ENCODE peak calls at places on chromosome 14, in seven cellular contexts. V is foreskin keratinocyte; W is fibroblast of pulmonary artery; I is neural crest cell; C is activated T-cell treated with anti-CD3 and anti-CD28 coated beads, Interleukin-2, amount 50 U/mL, for 72 hours; X is NCI-H82; M is stimulated activated CD8-positive, alpha-beta memory T cell treated with anti-CD3 and anti-CD28 coated beads, Interleukin-4, amount 100 ng/mL, for 24 hours. O is an unnamed sample.

GRCh38 chr14:24088095-24088494 is 6.0 kb upstream of the PCK2 start:
- DNase-seq in M (no peak), I (no peak), X (no peak), V (no peak), W (no peak), C (no peak), O (no peak)

GRCh38 chr14:70436867-70437266 is 15.1 kb upstream of the ADAM21 start:
- DNase-seq in W (no peak), C (no peak), X (no peak), V (no peak), I (no peak), M (no peak), O (no peak)

GRCh38 chr14:93976477-93977057 is at the start of gene ASB2:
- DNase-seq in V (no peak), M (no peak), W (no peak), X (no peak), C (peak), I (no peak), O (no peak)

GRCh38 chr14:33165926-33166289 is 227.2 kb downstream of the NPAS3 start:
- DNase-seq in I (no peak), V (no peak), W (no peak), M (no peak), X (no peak), C (no peak), O (no peak)

GRCh38 chr14:61925043-61925442 is 162.8 kb downstream of the SNAPC1 start:
- DNase-seq in W (peak), X (peak), V (peak), M (no peak), I (no peak), C (peak), O (peak)

GRCh38 chr14:68143341-68143807 is 323.8 kb downstream of the RAD51B start:
- DNase-seq in V (no peak), C (no peak), I (no peak), M (no peak), X (peak), W (peak), O (peak)

GRCh38 chr14:50084666-50085065 is 31.7 kb downstream of the VCPKMT start:
- DNase-seq in V (no peak), X (no peak), M (no peak), C (no peak), W (no peak), I (no peak), O (no peak)

GRCh38 chr14:94952097-94952496 is 182.2 kb upstream of the GSC start:
- DNase-seq in V (no peak), M (no peak), X (no peak), I (no peak), C (no peak), W (no peak), O (no peak)

GRCh38 chr14:105473677-105474477 is 744 bp upstream of the CRIP2 start:
- DNase-seq in W (peak), I (peak), M (peak), X (peak), V (peak), C (peak), O (peak)

GRCh38 chr14:47606601-47607000 is 68.8 kb downstream of the MDGA2 start:
- DNase-seq in V (no peak), I (no peak), X (no peak), C (no peak), M (no peak), W (no peak), O (no peak)

GRCh38 chr14:37145395-37145794 is 27.0 kb downstream of the SLC25A21 start:
- DNase-seq in W (no peak), I (no peak), X (no peak), V (peak), C (no peak), M (no peak), O (no peak)

GRCh38 chr14:56899829-56900228 is 89.5 kb upstream of the OTX2 start:
- DNase-seq in W (no peak), V (no peak), C (no peak), I (no peak), X (no peak), M (no peak), O (no peak)

GRCh38 chr14:82720931-82721330 is 1187.3 kb upstream of the SEL1L start:
- DNase-seq in M (no peak), C (no peak), W (no peak), X (no peak), V (no peak), I (no peak), O (no peak)

GRCh38 chr14:98018626-98019025 is 1221.4 kb downstream of the VRK1 start:
- DNase-seq in W (no peak), I (no peak), M (no peak), C (no peak), X (no peak), V (no peak), O (no peak)

GRCh38 chr14:65333926-65334687 is 78.4 kb upstream of the FUT8 start:
- DNase-seq in V (peak), W (peak), C (no peak), X (no peak), M (no peak), I (no peak), O (no peak)

GRCh38 chr14:30194769-30195168 is 267.1 kb upstream of the PRKD1 start:
- DNase-seq in M (no peak), W (peak), V (peak), I (no peak), X (no peak), C (no peak), O (no peak)

O was measured in body of pancreas.